ENCODE peak calls at places on chromosomes 2 and 18, in ten cellular contexts. S, J, H, F, G, K, I, W, Z and T are unnamed samples.

GRCh38 chr18:908631-909621 is 4.3 kb downstream of the ADCYAP1 start:
- DNase-seq in S (peak; percentile 41), J (no peak), H (no peak), F (no peak), G (no peak), K (peak; percentile 65), I (no peak), W (no peak), Z (peak; percentile 35), T (no peak)

GRCh38 chr2:46167924-46168323 is 129.3 kb upstream of the EPAS1 start:
- DNase-seq in S (no peak), J (no peak), H (no peak), F (no peak), G (no peak), K (no peak), I (no peak), W (no peak), Z (no peak), T (no peak)

GRCh38 chr18:34203866-34204265 is 20.8 kb downstream of the NOL4 start:
- DNase-seq in S (no peak), J (no peak), H (no peak), F (no peak), G (no peak), K (no peak), I (no peak), W (no peak), Z (no peak), T (no peak)

GRCh38 chr18:7632152-7633098 is 65.3 kb downstream of the PTPRM start:
- DNase-seq in S (no peak), J (no peak), H (no peak), F (no peak), G (no peak), K (no peak), I (no peak), W (no peak), Z (no peak), T (no peak)

GRCh38 chr2:191711621-191712020 is 33.7 kb downstream of the NABP1 start:
- DNase-seq in S (no peak), J (no peak), H (no peak), F (no peak), G (no peak), K (no peak), I (no peak), W (no peak), Z (no peak), T (no peak)

GRCh38 chr2:142130111-142131015 is 453 bp downstream of the LRP1B start:
- DNase-seq in S (peak; percentile 66), J (peak; percentile 76), H (peak; percentile 21), F (peak; percentile 82), G (peak; percentile 8), K (peak; percentile 37), I (peak; percentile 70), W (peak; percentile 76), Z (peak; percentile 56), T (peak; percentile 18)

GRCh38 chr2:162828545-162828944 is 10.0 kb downstream of the KCNH7 start:
- DNase-seq in S (no peak), J (no peak), H (no peak), F (peak; percentile 59), G (no peak), K (no peak), I (no peak), W (no peak), Z (no peak), T (peak; percentile 8)

GRCh38 chr2:10057231-10058107 is 14.1 kb downstream of the KLF11 start:
- DNase-seq in S (peak; percentile 69), J (no peak), H (peak; percentile 72), F (peak; percentile 82), G (no peak), K (no peak), I (no peak), W (no peak), Z (peak; percentile 61), T (peak; percentile 85)

GRCh38 chr2:71843391-71843850 is 304.2 kb downstream of the CYP26B1 start:
- DNase-seq in S (no peak), J (no peak), H (peak; percentile 81), F (peak; percentile 28), G (peak; percentile 15), K (no peak), I (no peak), W (no peak), Z (no peak), T (peak; percentile 57)

GRCh38 chr18:8051388-8051787 is 484.3 kb downstream of the PTPRM start:
- DNase-seq in S (no peak), J (no peak), H (no peak), F (no peak), G (no peak), K (no peak), I (no peak), W (no peak), Z (no peak), T (no peak)

GRCh38 chr2:27683390-27684071 is 19.8 kb downstream of the SLC4A1AP start:
- DNase-seq in S (peak; percentile 87), J (peak; percentile 93), H (peak; percentile 73), F (peak; percentile 92), G (peak; percentile 96), K (peak; percentile 80), I (peak; percentile 4), W (peak; percentile 80), Z (peak; percentile 91), T (peak; percentile 93)

GRCh38 chr18:34352385-34353163 is 127.9 kb upstream of the NOL4 start:
- DNase-seq in S (no peak), J (peak; percentile 50), H (no peak), F (peak; percentile 16), G (no peak), K (peak; percentile 63), I (no peak), W (no peak), Z (no peak), T (no peak)

GRCh38 chr2:59314367-59314766 is 1073.2 kb upstream of the FANCL start:
- DNase-seq in S (no peak), J (no peak), H (no peak), F (no peak), G (no peak), K (no peak), I (no peak), W (no peak), Z (no peak), T (no peak)

GRCh38 chr2:43276962-43277383 is 50.6 kb upstream of the ZFP36L2 start:
- DNase-seq in S (no peak), J (peak; percentile 25), H (peak; percentile 29), F (no peak), G (no peak), K (peak; percentile 37), I (no peak), W (no peak), Z (no peak), T (no peak)

GRCh38 chr2:11245322-11245721 is 90.1 kb downstream of the SLC66A3 start:
- DNase-seq in S (no peak), J (no peak), H (no peak), F (no peak), G (no peak), K (no peak), I (no peak), W (no peak), Z (no peak), T (no peak)

GRCh38 chr2:161681043-161681442 is 56.8 kb downstream of the SLC4A10 start:
- DNase-seq in S (no peak), J (no peak), H (peak; percentile 1), F (no peak), G (peak; percentile 57), K (no peak), I (no peak), W (no peak), Z (no peak), T (peak; percentile 56)

GRCh38 chr18:76443519-76444435 is 51.3 kb downstream of the ZNF516 start:
- DNase-seq in S (no peak), J (no peak), H (no peak), F (no peak), G (no peak), K (no peak), I (no peak), W (no peak), Z (no peak), T (no peak)

GRCh38 chr2:9777081-9777480 is 66.2 kb upstream of the TAF1B start:
- DNase-seq in S (no peak), J (no peak), H (no peak), F (no peak), G (no peak), K (no peak), I (no peak), W (no peak), Z (no peak), T (no peak)